ENCODE peak calls at places on chromosomes 6 and 20, in four cellular contexts. E is HCT116, D is GM12878, L is H1. H is an unnamed sample.

GRCh38 chr20:44532981-44533331 is 11.1 kb upstream of the SERINC3 start:
- DNase-seq in E (no peak), D (no peak), L (no peak), H (no peak)

GRCh38 chr20:14477125-14477524 is 139.7 kb upstream of the FLRT3 start:
- DNase-seq in E (no peak), D (no peak), L (no peak), H (no peak)

GRCh38 chr20:61888101-61888865 is 177.4 kb downstream of the TAF4 start:
- DNase-seq in E (no peak), D (no peak), L (no peak), H (no peak)

GRCh38 chr6:138540468-138540867 is 41.2 kb upstream of the NHSL1 start:
- DNase-seq in E (no peak), D (no peak), L (no peak), H (no peak)

GRCh38 chr6:164102701-164103100 is 688.2 kb downstream of the QKI start:
- DNase-seq in E (no peak), D (no peak), L (no peak), H (no peak)

GRCh38 chr6:65760285-65760684 is 53.3 kb upstream of the EYS start:
- DNase-seq in E (no peak), D (no peak), L (no peak), H (no peak)

GRCh38 chr6:41073203-41073967 is 611 bp downstream of the NFYA start:
- DNase-seq in E (peak), D (peak), L (peak), H (peak)

GRCh38 chr20:5146302-5146653 is 19.5 kb downstream of the CDS2 start:
- DNase-seq in E (no peak), D (no peak), L (no peak), H (no peak)

GRCh38 chr6:159061805-159062563 is 17.2 kb upstream of the TAGAP start:
- DNase-seq in E (no peak), D (no peak), L (no peak), H (no peak)

GRCh38 chr6:46279874-46280273 is 109.1 kb upstream of the ENPP5 start:
- DNase-seq in E (no peak), D (no peak), L (no peak), H (no peak)

GRCh38 chr6:3356056-3356823 is 97.5 kb downstream of the PSMG4 start:
- DNase-seq in E (peak), D (peak), L (peak), H (peak)

GRCh38 chr6:169895000-169895759 is 143.8 kb downstream of the ERMARD start:
- DNase-seq in E (no peak), D (no peak), L (no peak), H (no peak)

GRCh38 chr20:51452091-51452613 is 90.4 kb downstream of the NFATC2 start:
- DNase-seq in E (no peak), D (no peak), L (no peak), H (no peak)

GRCh38 chr6:170102038-170102437 is 188.8 kb downstream of the DLL1 start:
- DNase-seq in E (no peak), D (no peak), L (no peak), H (no peak)

GRCh38 chr20:15600565-15600964 is 972.7 kb downstream of the KIF16B start:
- DNase-seq in E (no peak), D (no peak), L (no peak), H (no peak)

GRCh38 chr6:1526689-1527088 is 83.0 kb upstream of the FOXC1 start:
- DNase-seq in E (no peak), D (no peak), L (no peak), H (no peak)
- TF ChIP-seq JUND in E (no peak), D (no peak), L (no peak), H (no peak)

GRCh38 chr6:17429381-17430061 is 36.1 kb downstream of the CAP2 start:
- DNase-seq in E (no peak), D (no peak), L (no peak), H (no peak)
- TF ChIP-seq JUND in E (no peak), D (no peak), L (no peak), H (no peak)

DNA sequence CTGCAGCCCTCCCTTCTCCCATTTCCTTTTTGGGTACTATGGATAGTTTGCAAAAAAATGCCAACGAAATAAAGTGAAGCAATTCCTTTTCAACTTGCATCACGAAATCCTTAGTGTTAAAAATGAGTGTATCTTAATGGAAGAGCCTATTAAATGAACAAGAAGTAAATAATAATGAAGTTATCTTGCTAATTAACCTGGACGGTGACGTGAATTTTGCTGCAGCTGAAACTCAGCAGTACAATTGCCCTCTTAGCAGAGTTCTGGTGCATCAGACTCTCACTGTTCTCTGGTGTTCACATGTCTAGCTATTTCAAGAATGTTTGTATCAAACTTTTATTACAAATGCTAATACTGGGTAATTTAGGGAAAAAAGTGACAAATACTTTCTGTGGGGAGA is 119.7 kb upstream of the HDAC2 start:
- DNase-seq in E (no peak), D (no peak), L (no peak), H (no peak)
- TF ChIP-seq JUND in E (no peak), D (no peak), L (no peak), H (no peak)

GRCh38 chr6:107308676-107309075 is 150.7 kb downstream of the PDSS2 start:
- DNase-seq in E (no peak), D (no peak), L (no peak), H (no peak)
- TF ChIP-seq JUND in E (no peak), D (no peak), L (no peak), H (no peak)

DNA sequence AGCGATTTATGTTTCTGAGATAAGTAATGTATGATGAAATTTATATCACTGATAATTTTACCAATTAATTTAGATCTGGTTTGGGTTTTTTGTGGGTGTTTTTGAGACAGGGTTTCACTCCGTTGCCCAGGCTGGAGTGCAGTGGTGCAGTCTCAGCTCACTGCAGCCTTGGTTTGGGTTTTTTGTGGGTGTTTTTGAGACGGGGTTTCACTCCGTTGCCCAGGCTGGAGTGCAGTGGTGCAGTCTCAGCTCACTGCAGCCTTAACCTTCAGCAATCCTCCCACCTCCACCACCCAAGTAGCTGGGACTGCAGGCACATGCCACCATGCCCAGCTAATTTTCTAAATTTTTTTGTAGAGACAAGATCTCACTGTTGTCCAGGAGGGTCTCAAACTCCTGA is 13.0 kb downstream of the MRS2 start:
- DNase-seq in E (no peak), D (no peak), L (no peak), H (no peak)
- TF ChIP-seq JUND in E (no peak), D (no peak), L (no peak), H (no peak)

DNA sequence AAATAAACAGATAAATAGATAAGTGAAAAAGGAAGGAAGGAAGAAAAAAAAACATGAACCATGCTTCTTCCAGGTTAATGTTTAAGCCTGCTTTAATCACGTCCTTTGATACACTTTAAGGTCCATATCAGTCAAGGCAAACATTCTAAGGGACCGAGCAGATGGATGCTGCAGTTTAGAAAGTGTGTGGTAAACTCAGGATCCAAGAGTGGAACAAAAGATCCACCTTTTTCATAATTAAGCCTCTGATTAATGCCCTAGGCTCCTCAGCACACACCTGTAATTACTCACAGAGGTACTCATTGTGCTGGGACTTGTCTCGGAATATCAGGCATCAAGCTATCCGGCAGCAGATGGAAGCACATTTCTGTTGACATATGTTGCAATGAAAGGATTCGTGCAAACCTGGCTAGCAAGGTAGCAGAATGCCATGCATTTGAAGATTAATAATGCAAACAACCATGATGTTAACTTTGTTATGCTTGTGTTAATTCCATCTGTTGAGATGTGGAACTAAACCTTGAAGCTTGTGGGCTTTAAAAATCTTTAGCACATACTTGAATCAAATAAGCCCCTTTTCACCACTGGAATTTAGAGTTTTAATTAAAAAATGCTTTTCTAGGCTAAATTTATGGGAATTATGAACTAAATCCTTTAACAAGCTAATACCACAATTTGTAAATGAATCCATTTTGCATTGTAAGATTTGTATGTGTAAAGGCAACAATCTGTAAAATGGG is 163.7 kb downstream of the RALGAPA2 start:
- DNase-seq in E (no peak), D (no peak), L (no peak), H (peak)
- TF ChIP-seq JUND in E (no peak), D (no peak), L (no peak), H (peak)

GRCh38 chr6:142850653-142851434 is 94.1 kb downstream of the HIVEP2 start:
- DNase-seq in E (no peak), D (peak), L (no peak), H (no peak)
- TF ChIP-seq JUND in E (no peak), D (no peak), L (no peak), H (no peak)

H was measured in T47D.